ENCODE peak calls at places on chromosomes 5 and 9, in five cellular contexts. I is HuH-7.5, J is NCI-H524, P is glutamatergic neuron, C is T-helper 2 cell. T is an unnamed sample.

GRCh38 chr5:116763987-116764866 is 189.6 kb upstream of the SEMA6A start:
- DNase-seq in J (no peak), C (no peak), I (no peak), P (no peak), T (no peak)

GRCh38 chr5:51272957-51273356 is 110.3 kb upstream of the ISL1 start:
- DNase-seq in J (no peak), I (no peak), P (no peak), C (no peak), T (no peak)

GRCh38 chr5:172556971-172557461 is 84.0 kb upstream of the NEURL1B start:
- DNase-seq in I (no peak), C (no peak), P (no peak), J (no peak), T (no peak)

GRCh38 chr5:124053340-124053739 is 541.4 kb downstream of the CSNK1G3 start:
- DNase-seq in I (no peak), P (no peak), J (no peak), C (no peak), T (no peak)

GRCh38 chr9:37650873-37651768 is at the start of gene FRMPD1:
- DNase-seq in C (peak), J (peak), I (peak), P (no peak), T (peak)

GRCh38 chr5:37165761-37166160 is 83.4 kb downstream of the CPLANE1 start:
- DNase-seq in I (peak), P (no peak), J (no peak), C (no peak), T (no peak)

GRCh38 chr9:96844040-96844439 is 10.3 kb downstream of the ZNF782 start:
- DNase-seq in C (no peak), I (no peak), P (no peak), J (no peak), T (no peak)

GRCh38 chr9:110900451-110900850 is 137.8 kb downstream of the LPAR1 start:
- DNase-seq in P (no peak), I (no peak), J (no peak), C (no peak), T (no peak)

GRCh38 chr5:10856646-10857332 is 95.8 kb upstream of the DAP start:
- DNase-seq in I (peak), J (peak), P (peak), C (no peak), T (peak)

GRCh38 chr9:120948824-120949223 is 22.2 kb upstream of the TRAF1 start:
- DNase-seq in C (no peak), J (no peak), I (no peak), P (no peak), T (no peak)

GRCh38 chr5:95808686-95809413 is 13.7 kb downstream of the GLRX start:
- DNase-seq in J (no peak), C (peak), I (no peak), P (peak), T (no peak)

GRCh38 chr5:72783354-72783753 is 33.1 kb upstream of the TNPO1 start:
- DNase-seq in C (no peak), J (no peak), I (no peak), P (no peak), T (no peak)

GRCh38 chr9:86766912-86767311 is 180.4 kb downstream of the GAS1 start:
- DNase-seq in C (no peak), P (no peak), J (no peak), I (no peak), T (peak)

GRCh38 chr5:756865-757345 is 27.6 kb downstream of the ZDHHC11B start:
- DNase-seq in P (no peak), C (no peak), I (no peak), J (no peak), T (peak)

GRCh38 chr5:38692346-38692745 is 135.9 kb upstream of the LIFR start:
- DNase-seq in J (no peak), P (no peak), I (no peak), C (no peak), T (no peak)

GRCh38 chr9:115117999-115118470 is at the start of gene TNC:
- DNase-seq in C (no peak), P (peak), J (peak), I (no peak), T (no peak)

GRCh38 chr5:149799119-149799623 is 69.1 kb downstream of the PPARGC1B start:
- DNase-seq in I (peak), P (no peak), J (peak), C (no peak), T (peak)

GRCh38 chr5:14980698-14981097 is 109.1 kb upstream of the ANKH start:
- DNase-seq in I (no peak), J (no peak), C (no peak), P (no peak), T (peak)

GRCh38 chr5:34742112-34742511 is 86.0 kb downstream of the RAI14 start:
- DNase-seq in P (no peak), J (no peak), I (no peak), C (no peak), T (no peak)

GRCh38 chr9:112970939-112971338 is 41.1 kb downstream of the ZNF883 start:
- DNase-seq in C (no peak), P (no peak), I (no peak), J (peak), T (no peak)

GRCh38 chr5:124570285-124571035 is 176.0 kb downstream of the ZNF608 start:
- DNase-seq in P (peak), I (no peak), C (no peak), J (peak), T (no peak)

GRCh38 chr5:78855026-78855425 is 130.1 kb downstream of the ARSB start:
- DNase-seq in J (no peak), I (no peak), P (no peak), C (no peak), T (no peak)

GRCh38 chr5:15695171-15695676 is 195.2 kb downstream of the FBXL7 start:
- DNase-seq in C (no peak), P (no peak), J (peak), I (no peak), T (no peak)

GRCh38 chr9:135222991-135223760 is 135.7 kb downstream of the OLFM1 start:
- DNase-seq in J (no peak), I (no peak), P (no peak), C (no peak), T (no peak)

GRCh38 chr9:73125651-73126050 is 26.0 kb upstream of the ANXA1 start:
- DNase-seq in P (no peak), C (no peak), J (no peak), I (no peak), T (no peak)

GRCh38 chr9:114273461-114273881 is 49.4 kb upstream of the ORM1 start:
- DNase-seq in J (no peak), P (peak), C (no peak), I (no peak), T (no peak)

GRCh38 chr9:68931821-68932220 is 82.1 kb downstream of the PRKACG start:
- DNase-seq in C (no peak), I (no peak), J (no peak), P (no peak), T (no peak)

GRCh38 chr9:89625721-89626687 is 21.2 kb downstream of the GADD45G start:
- DNase-seq in P (no peak), J (no peak), C (no peak), I (no peak), T (peak)

GRCh38 chr5:157548513-157549282 is 26.9 kb downstream of the ADAM19 start:
- DNase-seq in J (no peak), C (no peak), I (no peak), P (no peak), T (no peak)

GRCh38 chr5:116861662-116862061 is 287.0 kb upstream of the SEMA6A start:
- DNase-seq in J (no peak), P (no peak), I (no peak), C (no peak), T (no peak)

GRCh38 chr5:143033535-143034260 is 263.5 kb downstream of the ARHGAP26 start:
- DNase-seq in C (no peak), P (no peak), I (no peak), J (no peak), T (no peak)

GRCh38 chr5:137599479-137599878 is 100.4 kb upstream of the SPOCK1 start:
- DNase-seq in P (no peak), I (no peak), C (no peak), J (no peak), T (no peak)

GRCh38 chr9:116154976-116155699 is 1.5 kb downstream of the PAPPA start:
- DNase-seq in I (no peak), C (no peak), P (no peak), J (peak), T (no peak)

GRCh38 chr5:132849347-132849746 is 16.9 kb downstream of the GDF9 start:
- DNase-seq in C (no peak), P (no peak), J (no peak), I (no peak), T (peak)

GRCh38 chr5:89421035-89421434 is 538.1 kb upstream of the MEF2C start:
- DNase-seq in C (no peak), P (no peak), J (no peak), I (no peak), T (no peak)

GRCh38 chr5:5473224-5473623 is 50.7 kb downstream of the ICE1 start:
- DNase-seq in I (no peak), C (no peak), P (no peak), J (no peak), T (no peak)

GRCh38 chr9:61670616-61671015 is 480.8 kb downstream of the SPATA31A7 start:
- DNase-seq in J (no peak), P (no peak), I (no peak), C (no peak), T (no peak)

GRCh38 chr5:37869221-37869620 is 29.4 kb upstream of the GDNF start:
- DNase-seq in J (no peak), P (no peak), C (no peak), I (no peak), T (no peak)